ENCODE peak calls at places on chromosomes 3 and 15, in nine cellular contexts. One of them, this sample, is unnamed.

GRCh38 chr15:78007965-78008886 is 69.3 kb downstream of the TBC1D2B start:
- DNase-seq in lower leg skin: no peak
- DNase-seq in RWPE2: no peak
- DNase-seq in AG04450: peak
- DNase-seq in OCI-LY7: no peak
- DNase-seq in AG09309: peak
- DNase-seq in fibroblast of the aortic adventitia: peak
- DNase-seq in psoas muscle: peak
- DNase-seq in sigmoid colon: peak
- DNase-seq in this sample: no peak

GRCh38 chr15:40982855-40983254 is 29.6 kb downstream of the CHAC1 start:
- DNase-seq in lower leg skin: no peak
- DNase-seq in RWPE2: no peak
- DNase-seq in AG04450: peak
- DNase-seq in OCI-LY7: no peak
- DNase-seq in AG09309: peak
- DNase-seq in fibroblast of the aortic adventitia: peak
- DNase-seq in psoas muscle: no peak
- DNase-seq in sigmoid colon: no peak
- DNase-seq in this sample: no peak

GRCh38 chr15:65212097-65212496 is 824 bp upstream of the CILP start:
- DNase-seq in lower leg skin: no peak
- DNase-seq in RWPE2: no peak
- DNase-seq in AG04450: no peak
- DNase-seq in OCI-LY7: peak
- DNase-seq in AG09309: no peak
- DNase-seq in fibroblast of the aortic adventitia: no peak
- DNase-seq in psoas muscle: no peak
- DNase-seq in sigmoid colon: peak
- DNase-seq in this sample: no peak

GRCh38 chr3:18389108-18389733 is 35.9 kb downstream of the SATB1 start:
- DNase-seq in lower leg skin: no peak
- DNase-seq in RWPE2: no peak
- DNase-seq in AG04450: no peak
- DNase-seq in OCI-LY7: peak
- DNase-seq in AG09309: no peak
- DNase-seq in fibroblast of the aortic adventitia: peak
- DNase-seq in psoas muscle: no peak
- DNase-seq in sigmoid colon: no peak
- DNase-seq in this sample: no peak

GRCh38 chr3:11847607-11848006 is 922 bp upstream of the TAMM41 start:
- DNase-seq in lower leg skin: no peak
- DNase-seq in RWPE2: no peak
- DNase-seq in AG04450: no peak
- DNase-seq in OCI-LY7: peak
- DNase-seq in AG09309: no peak
- DNase-seq in fibroblast of the aortic adventitia: no peak
- DNase-seq in psoas muscle: no peak
- DNase-seq in sigmoid colon: no peak
- DNase-seq in this sample: no peak

GRCh38 chr3:89113887-89114840 is 6.7 kb downstream of the EPHA3 start:
- DNase-seq in lower leg skin: peak
- DNase-seq in RWPE2: peak
- DNase-seq in AG04450: no peak
- DNase-seq in OCI-LY7: no peak
- DNase-seq in AG09309: peak
- DNase-seq in fibroblast of the aortic adventitia: peak
- DNase-seq in psoas muscle: peak
- DNase-seq in sigmoid colon: peak
- DNase-seq in this sample: no peak

GRCh38 chr3:195892355-195893120 is 15.8 kb downstream of the TNK2 start:
- DNase-seq in lower leg skin: no peak
- DNase-seq in RWPE2: no peak
- DNase-seq in AG04450: no peak
- DNase-seq in OCI-LY7: no peak
- DNase-seq in AG09309: no peak
- DNase-seq in fibroblast of the aortic adventitia: peak
- DNase-seq in psoas muscle: peak
- DNase-seq in sigmoid colon: peak
- DNase-seq in this sample: peak

GRCh38 chr3:161028485-161029018 is 76.6 kb downstream of the B3GALNT1 start:
- DNase-seq in lower leg skin: no peak
- DNase-seq in RWPE2: no peak
- DNase-seq in AG04450: no peak
- DNase-seq in OCI-LY7: no peak
- DNase-seq in AG09309: no peak
- DNase-seq in fibroblast of the aortic adventitia: no peak
- DNase-seq in psoas muscle: no peak
- DNase-seq in sigmoid colon: no peak
- DNase-seq in this sample: no peak

GRCh38 chr3:113124256-113124830 is 87.0 kb upstream of the BOC start:
- DNase-seq in lower leg skin: no peak
- DNase-seq in RWPE2: no peak
- DNase-seq in AG04450: no peak
- DNase-seq in OCI-LY7: no peak
- DNase-seq in AG09309: no peak
- DNase-seq in fibroblast of the aortic adventitia: no peak
- DNase-seq in psoas muscle: no peak
- DNase-seq in sigmoid colon: no peak
- DNase-seq in this sample: no peak

GRCh38 chr15:66369773-66370651 is 13.5 kb upstream of the TIPIN start:
- DNase-seq in lower leg skin: no peak
- DNase-seq in RWPE2: no peak
- DNase-seq in AG04450: no peak
- DNase-seq in OCI-LY7: peak
- DNase-seq in AG09309: no peak
- DNase-seq in fibroblast of the aortic adventitia: peak
- DNase-seq in psoas muscle: no peak
- DNase-seq in sigmoid colon: no peak
- DNase-seq in this sample: no peak
- H3K4me3 ChIP-seq in lower leg skin: no peak
- H3K4me3 ChIP-seq in RWPE2: no peak
- H3K4me3 ChIP-seq in AG04450: peak
- H3K4me3 ChIP-seq in OCI-LY7: peak
- H3K4me3 ChIP-seq in AG09309: peak
- H3K4me3 ChIP-seq in fibroblast of the aortic adventitia: no peak
- H3K4me3 ChIP-seq in psoas muscle: peak
- H3K4me3 ChIP-seq in sigmoid colon: peak
- H3K4me3 ChIP-seq in this sample: peak

DNA sequence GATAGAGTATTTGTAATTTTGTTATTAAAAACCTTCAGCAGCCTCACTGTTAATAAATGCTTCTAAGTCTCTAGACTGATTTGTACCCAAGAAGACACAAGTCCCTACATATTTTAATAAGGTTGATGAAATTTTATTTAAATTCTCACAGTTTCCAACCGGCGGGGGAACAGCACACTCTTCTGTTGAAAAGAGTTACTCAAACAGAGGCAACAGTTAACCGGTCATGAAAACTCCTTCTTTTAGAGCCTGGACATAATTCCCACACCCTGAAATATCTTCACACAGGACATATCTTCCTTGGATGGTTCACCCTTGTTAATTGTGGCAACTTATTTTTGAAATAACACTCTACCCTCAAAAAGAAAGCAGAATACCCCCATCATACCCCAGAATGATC is 278.8 kb downstream of the FOXP1 start:
- DNase-seq in lower leg skin: no peak
- DNase-seq in RWPE2: no peak
- DNase-seq in AG04450: no peak
- DNase-seq in OCI-LY7: no peak
- DNase-seq in AG09309: no peak
- DNase-seq in fibroblast of the aortic adventitia: peak
- DNase-seq in psoas muscle: no peak
- DNase-seq in sigmoid colon: no peak
- DNase-seq in this sample: no peak
- TF ChIP-seq CTCF in lower leg skin: no peak
- TF ChIP-seq CTCF in RWPE2: peak
- TF ChIP-seq CTCF in AG04450: peak
- TF ChIP-seq CTCF in OCI-LY7: peak
- TF ChIP-seq CTCF in AG09309: peak
- TF ChIP-seq CTCF in fibroblast of the aortic adventitia: peak
- TF ChIP-seq CTCF in psoas muscle: peak
- TF ChIP-seq CTCF in sigmoid colon: peak
- TF ChIP-seq CTCF in this sample: peak

GRCh38 chr3:71131893-71132314 is 451.6 kb downstream of the FOXP1 start:
- DNase-seq in lower leg skin: no peak
- DNase-seq in RWPE2: no peak
- DNase-seq in AG04450: no peak
- DNase-seq in OCI-LY7: peak
- DNase-seq in AG09309: no peak
- DNase-seq in fibroblast of the aortic adventitia: no peak
- DNase-seq in psoas muscle: no peak
- DNase-seq in sigmoid colon: no peak
- DNase-seq in this sample: no peak
- H3K4me3 ChIP-seq in lower leg skin: no peak
- H3K4me3 ChIP-seq in RWPE2: no peak
- H3K4me3 ChIP-seq in AG04450: no peak
- H3K4me3 ChIP-seq in OCI-LY7: peak
- H3K4me3 ChIP-seq in AG09309: no peak
- H3K4me3 ChIP-seq in fibroblast of the aortic adventitia: no peak
- H3K4me3 ChIP-seq in psoas muscle: peak
- H3K4me3 ChIP-seq in sigmoid colon: peak
- H3K4me3 ChIP-seq in this sample: peak

DNA sequence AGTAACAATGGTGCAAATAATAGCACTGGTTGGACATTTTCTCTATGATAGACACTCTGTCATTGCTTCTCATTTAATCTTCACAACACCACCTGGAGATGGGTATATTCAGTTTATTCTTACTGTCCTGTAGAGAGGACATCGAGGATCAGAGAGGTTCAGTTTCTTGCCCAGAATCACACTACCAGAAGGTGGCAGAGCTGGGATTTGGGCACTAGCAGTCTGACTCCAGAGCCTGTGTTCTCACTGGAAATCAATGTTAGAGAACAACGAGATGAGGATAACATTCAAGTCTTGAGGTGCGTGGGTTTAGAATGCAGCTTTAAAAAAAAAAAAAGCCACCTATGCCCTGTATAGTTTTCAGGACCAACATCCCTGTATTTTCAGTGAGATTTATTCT is 127.8 kb downstream of the SYNPR start:
- DNase-seq in lower leg skin: no peak
- DNase-seq in RWPE2: no peak
- DNase-seq in AG04450: no peak
- DNase-seq in OCI-LY7: no peak
- DNase-seq in AG09309: no peak
- DNase-seq in fibroblast of the aortic adventitia: no peak
- DNase-seq in psoas muscle: no peak
- DNase-seq in sigmoid colon: no peak
- DNase-seq in this sample: no peak
- TF ChIP-seq CTCF in lower leg skin: no peak
- TF ChIP-seq CTCF in RWPE2: no peak
- TF ChIP-seq CTCF in AG04450: no peak
- TF ChIP-seq CTCF in OCI-LY7: no peak
- TF ChIP-seq CTCF in AG09309: peak
- TF ChIP-seq CTCF in fibroblast of the aortic adventitia: no peak
- TF ChIP-seq CTCF in psoas muscle: no peak
- TF ChIP-seq CTCF in sigmoid colon: no peak
- TF ChIP-seq CTCF in this sample: no peak

DNA sequence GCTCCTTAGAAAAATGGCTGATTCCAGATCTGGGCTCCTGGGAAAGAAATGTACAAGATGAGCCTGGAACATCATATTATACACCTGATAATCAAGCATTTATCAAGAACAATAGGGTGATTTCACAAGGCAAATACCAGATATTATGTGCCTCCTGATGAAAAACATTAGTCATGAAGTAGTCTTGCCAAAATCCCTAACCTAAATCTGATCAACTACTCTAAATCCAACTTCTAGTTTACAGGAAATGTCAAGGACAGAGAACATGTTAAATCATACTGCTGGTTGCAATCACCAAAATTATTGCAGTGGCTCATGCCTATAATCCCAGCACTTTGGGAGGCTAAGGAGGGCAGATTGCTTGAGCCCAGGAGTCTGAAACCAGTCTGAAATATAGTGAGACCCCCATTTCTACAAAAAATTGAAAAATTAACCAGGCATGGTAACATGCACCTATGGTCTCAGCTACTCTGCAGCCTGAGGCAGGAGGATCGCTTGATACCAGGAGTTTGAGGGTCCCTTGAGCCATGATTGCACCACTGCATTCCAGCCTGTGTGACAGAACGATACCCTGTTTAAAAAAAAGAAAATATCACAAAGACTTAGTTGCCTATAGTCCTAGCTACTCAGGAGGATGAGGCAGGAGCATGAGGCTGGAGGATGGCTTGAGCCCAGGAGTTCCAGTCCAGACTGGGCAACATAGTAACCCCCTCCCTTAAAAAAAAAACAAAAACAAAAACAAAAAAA is 34.9 kb upstream of the ATP13A3 start:
- DNase-seq in lower leg skin: no peak
- DNase-seq in RWPE2: no peak
- DNase-seq in AG04450: no peak
- DNase-seq in OCI-LY7: no peak
- DNase-seq in AG09309: no peak
- DNase-seq in fibroblast of the aortic adventitia: peak
- DNase-seq in psoas muscle: no peak
- DNase-seq in sigmoid colon: no peak
- DNase-seq in this sample: no peak
- H3K4me3 ChIP-seq in lower leg skin: no peak
- H3K4me3 ChIP-seq in RWPE2: no peak
- H3K4me3 ChIP-seq in AG04450: no peak
- H3K4me3 ChIP-seq in OCI-LY7: no peak
- H3K4me3 ChIP-seq in AG09309: no peak
- H3K4me3 ChIP-seq in fibroblast of the aortic adventitia: no peak
- H3K4me3 ChIP-seq in psoas muscle: no peak
- H3K4me3 ChIP-seq in sigmoid colon: no peak
- H3K4me3 ChIP-seq in this sample: no peak

GRCh38 chr15:53869044-53869805 is 109.0 kb upstream of the UNC13C start:
- DNase-seq in lower leg skin: no peak
- DNase-seq in RWPE2: no peak
- DNase-seq in AG04450: no peak
- DNase-seq in OCI-LY7: no peak
- DNase-seq in AG09309: no peak
- DNase-seq in fibroblast of the aortic adventitia: no peak
- DNase-seq in psoas muscle: no peak
- DNase-seq in sigmoid colon: no peak
- DNase-seq in this sample: no peak
- TF ChIP-seq CTCF in lower leg skin: no peak
- TF ChIP-seq CTCF in RWPE2: peak
- TF ChIP-seq CTCF in AG04450: no peak
- TF ChIP-seq CTCF in OCI-LY7: peak
- TF ChIP-seq CTCF in AG09309: peak
- TF ChIP-seq CTCF in fibroblast of the aortic adventitia: peak
- TF ChIP-seq CTCF in psoas muscle: peak
- TF ChIP-seq CTCF in sigmoid colon: no peak
- TF ChIP-seq CTCF in this sample: no peak